ENCODE peak calls at places on chromosomes 2 and 18, in seven cellular contexts. S is HCT116, B is SK-N-SH, G is K562, U is GM12878, A is HepG2, H is H1. E is an unnamed sample.
A peak's percentile ranks its signal among the peaks of the same experiment; 100 is the strongest.

GRCh38 chr18:35117951-35118411 is 76.8 kb downstream of the MAPRE2 start:
- DNase-seq in S (no peak), B (no peak), G (no peak), U (no peak), A (no peak), H (no peak), E (no peak)

GRCh38 chr2:188813315-188813714 is 160.9 kb upstream of the COL3A1 start:
- DNase-seq in S (no peak), B (no peak), G (no peak), U (no peak), A (no peak), H (no peak), E (no peak)

GRCh38 chr18:32139835-32140283 is 48.2 kb downstream of the RNF138 start:
- DNase-seq in S (no peak), B (no peak), G (no peak), U (no peak), A (no peak), H (no peak), E (no peak)

GRCh38 chr2:77147154-77147553 is 375.0 kb downstream of the LRRTM4 start:
- DNase-seq in S (no peak), B (peak; percentile 5), G (no peak), U (no peak), A (no peak), H (no peak), E (no peak)

GRCh38 chr18:59470627-59471121 is 111.6 kb upstream of the LMAN1 start:
- DNase-seq in S (no peak), B (no peak), G (no peak), U (no peak), A (no peak), H (no peak), E (no peak)

GRCh38 chr2:179936654-179937053 is 70.4 kb downstream of the CWC22 start:
- DNase-seq in S (peak; percentile 29), B (peak; percentile 4), G (peak; percentile 22), U (no peak), A (peak; percentile 74), H (peak; percentile 77), E (no peak)

GRCh38 chr2:204341887-204342276 is 203.4 kb upstream of the PARD3B start:
- DNase-seq in S (no peak), B (no peak), G (no peak), U (no peak), A (no peak), H (no peak), E (no peak)

GRCh38 chr2:16613475-16613874 is 52.2 kb downstream of the CYRIA start:
- DNase-seq in S (no peak), B (peak; percentile 66), G (peak; percentile 50), U (no peak), A (peak; percentile 20), H (no peak), E (peak; percentile 37)

GRCh38 chr2:159103411-159103810 is 135.0 kb downstream of the TANC1 start:
- DNase-seq in S (no peak), B (no peak), G (no peak), U (no peak), A (no peak), H (no peak), E (no peak)

GRCh38 chr18:62027914-62028520 is 135.2 kb upstream of the RNF152 start:
- DNase-seq in S (no peak), B (no peak), G (no peak), U (no peak), A (no peak), H (no peak), E (no peak)

GRCh38 chr18:49495074-49495473 is 8.0 kb upstream of the C18orf32 start:
- DNase-seq in S (no peak), B (no peak), G (no peak), U (no peak), A (no peak), H (no peak), E (no peak)

GRCh38 chr2:112714836-112715631 is 5.8 kb upstream of the NT5DC4 start:
- DNase-seq in S (peak; percentile 55), B (no peak), G (no peak), U (no peak), A (no peak), H (no peak), E (no peak)

GRCh38 chr2:62461707-62462106 is 44.3 kb downstream of the TMEM17 start:
- DNase-seq in S (no peak), B (no peak), G (no peak), U (no peak), A (no peak), H (no peak), E (no peak)

GRCh38 chr18:43393174-43393573 is 115.9 kb upstream of the SYT4 start:
- DNase-seq in S (no peak), B (peak; percentile 1), G (no peak), U (no peak), A (no peak), H (no peak), E (no peak)

GRCh38 chr2:126635281-126635680 is 20.7 kb upstream of the GYPC start:
- DNase-seq in S (no peak), B (no peak), G (no peak), U (no peak), A (no peak), H (peak; percentile 29), E (no peak)
- TF ChIP-seq JUND in S (no peak), B (no peak), G (no peak), U (no peak), A (no peak), H (no peak), E (no peak)

GRCh38 chr2:64955467-64955866 is 33.7 kb upstream of the SLC1A4 start:
- DNase-seq in S (no peak), B (no peak), G (no peak), U (no peak), A (no peak), H (no peak), E (no peak)

GRCh38 chr2:64951306-64951953 is 37.8 kb upstream of the SLC1A4 start:
- DNase-seq in S (no peak), B (no peak), G (no peak), U (no peak), A (no peak), H (no peak), E (no peak)

GRCh38 chr2:64950226-64951160 is 38.7 kb upstream of the SLC1A4 start:
- DNase-seq in S (no peak), B (no peak), G (no peak), U (no peak), A (no peak), H (no peak), E (peak; percentile 45)

GRCh38 chr2:64952113-64952895 is 36.9 kb upstream of the SLC1A4 start:
- DNase-seq in S (no peak), B (no peak), G (no peak), U (no peak), A (no peak), H (no peak), E (no peak)

DNA sequence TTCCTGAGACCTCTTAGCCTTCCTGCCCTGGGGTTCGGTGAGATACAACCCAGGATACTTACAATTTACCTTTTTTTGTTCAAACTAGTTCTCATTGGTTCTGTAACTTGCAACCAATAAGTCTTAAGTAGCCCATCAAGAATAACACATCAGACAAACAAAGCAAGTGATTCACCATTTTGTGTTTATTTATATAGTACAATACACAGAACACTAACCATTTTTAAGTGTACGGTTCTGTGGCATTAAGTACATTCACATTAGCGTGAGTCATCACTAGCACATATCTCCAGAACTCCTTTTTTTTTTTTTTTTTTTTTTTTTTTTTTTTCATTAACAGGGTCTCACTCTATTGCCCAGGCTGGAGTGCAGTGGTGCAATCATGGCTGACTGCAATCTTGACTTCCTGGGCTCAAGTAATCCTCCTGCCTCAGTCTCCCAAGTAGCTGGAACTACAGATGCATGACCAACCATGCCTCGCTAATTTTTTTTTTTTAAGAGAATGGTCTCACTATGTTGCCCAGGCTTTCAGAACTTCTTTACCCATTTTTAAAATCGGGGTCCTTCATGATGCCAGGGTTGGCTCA is 36.2 kb upstream of the SLC1A4 start:
- DNase-seq in S (no peak), B (no peak), G (no peak), U (no peak), A (no peak), H (no peak), E (no peak)
- TF ChIP-seq JUND in S (no peak), B (peak; percentile 11), G (no peak), U (no peak), A (no peak), H (no peak), E (no peak)

GRCh38 chr2:234162876-234163275 is 112.4 kb downstream of the SPP2 start:
- DNase-seq in S (no peak), B (no peak), G (no peak), U (no peak), A (no peak), H (no peak), E (peak; percentile 48)
- TF ChIP-seq JUND in S (no peak), B (no peak), G (no peak), U (no peak), A (no peak), H (no peak), E (no peak)

DNA sequence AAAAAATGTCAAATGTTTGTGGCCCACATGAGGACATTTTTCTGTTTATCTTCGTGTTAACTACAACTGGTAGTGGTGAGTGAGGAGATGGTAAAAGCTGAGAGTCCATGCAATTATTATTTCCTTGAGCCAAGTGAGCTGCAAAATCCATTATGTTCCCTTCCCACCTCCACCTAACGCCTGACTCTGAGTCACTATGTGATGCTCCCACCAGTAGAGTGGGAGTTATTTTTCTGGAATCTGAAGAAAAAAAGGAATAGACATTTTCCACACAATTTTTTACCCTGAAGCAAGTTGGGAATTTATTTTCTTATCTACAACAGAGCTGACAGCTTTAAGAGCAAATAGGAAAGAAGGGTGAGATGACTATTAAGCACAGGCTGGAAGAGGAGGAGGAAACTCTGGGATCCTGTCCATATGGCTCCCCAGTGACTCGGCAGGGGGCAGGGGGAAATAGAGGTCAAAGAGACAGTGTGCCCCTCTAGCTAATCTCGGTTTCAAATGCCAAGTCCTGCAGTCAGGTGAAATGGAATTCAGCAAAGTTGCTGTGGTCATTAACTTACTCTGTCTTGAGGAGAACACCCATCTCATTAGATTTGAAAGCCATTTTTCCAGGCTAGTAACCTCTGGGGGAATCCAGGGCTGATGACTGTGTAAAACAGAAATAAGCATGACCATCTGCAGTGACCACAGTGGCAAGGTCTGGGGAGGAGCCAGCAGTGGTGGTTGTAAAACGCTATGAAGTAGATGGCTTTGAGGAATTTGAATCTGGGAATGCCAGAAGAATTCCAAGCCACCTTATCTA is 463.9 kb downstream of the STK39 start:
- DNase-seq in S (no peak), B (peak; percentile 20), G (no peak), U (no peak), A (no peak), H (no peak), E (no peak)
- TF ChIP-seq JUND in S (no peak), B (no peak), G (no peak), U (no peak), A (no peak), H (no peak), E (no peak)

DNA sequence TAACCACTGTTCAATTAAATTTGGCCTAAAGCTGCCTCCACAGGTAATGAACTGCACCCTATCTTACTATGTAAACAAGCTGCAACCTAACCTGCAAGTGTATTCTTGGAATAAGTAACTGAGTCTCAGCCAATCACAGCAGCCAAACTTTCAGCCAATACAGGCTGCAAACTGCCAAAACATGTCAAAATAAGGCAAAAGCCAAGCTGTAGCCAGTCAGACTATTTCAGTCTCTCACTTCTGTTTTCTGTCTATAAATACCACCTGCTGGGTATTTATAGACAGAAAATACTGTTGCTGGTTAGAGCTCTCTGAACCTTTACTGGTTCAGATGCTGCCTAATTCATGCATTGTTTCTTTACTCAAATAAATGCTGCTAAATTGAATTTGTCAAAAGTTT is 14.3 kb downstream of the C2orf76 start:
- DNase-seq in S (peak; percentile 8), B (no peak), G (no peak), U (peak; percentile 93), A (no peak), H (no peak), E (peak; percentile 79)
- TF ChIP-seq JUND in S (no peak), B (no peak), G (no peak), U (no peak), A (no peak), H (no peak), E (no peak)